ENCODE peak calls at places on chromosomes 1 and 21, in five cellular contexts. F is cardiac muscle cell, E is mammary epithelial cell, B is choroid plexus epithelial cell, V is mesothelial cell of epicardium. Y is an unnamed sample.

GRCh38 chr1:40879487-40880175 is 17.5 kb upstream of the CITED4 start:
- DNase-seq in F (no peak), E (no peak), B (no peak), V (no peak), Y (no peak)

GRCh38 chr1:206496131-206496793 is 11.1 kb upstream of the RASSF5 start:
- DNase-seq in F (no peak), E (no peak), B (no peak), V (no peak), Y (no peak)

GRCh38 chr21:39088831-39089380 is 94.3 kb downstream of the PSMG1 start:
- DNase-seq in F (no peak), E (peak), B (peak), V (no peak), Y (no peak)

GRCh38 chr1:17215545-17215890 is 10.6 kb downstream of the PADI1 start:
- DNase-seq in F (no peak), E (peak), B (no peak), V (no peak), Y (no peak)

GRCh38 chr1:27049607-27050006 is 37.0 kb upstream of the TENT5B start:
- DNase-seq in F (no peak), E (no peak), B (no peak), V (no peak), Y (no peak)

GRCh38 chr21:41610042-41610839 is 102.3 kb upstream of the TMPRSS2 start:
- DNase-seq in F (peak), E (peak), B (peak), V (peak), Y (no peak)

GRCh38 chr1:236400061-236400638 is 6.1 kb downstream of the EDARADD start:
- DNase-seq in F (peak), E (no peak), B (peak), V (no peak), Y (no peak)

GRCh38 chr21:45283019-45283610 is 4.6 kb downstream of the POFUT2 start:
- DNase-seq in F (no peak), E (no peak), B (no peak), V (no peak), Y (no peak)

GRCh38 chr21:37862536-37862935 is 53.7 kb downstream of the KCNJ6 start:
- DNase-seq in F (peak), E (peak), B (peak), V (no peak), Y (no peak)

GRCh38 chr1:206646504-206646903 is 11.2 kb downstream of the DYRK3 start:
- DNase-seq in F (no peak), E (no peak), B (no peak), V (no peak), Y (no peak)

GRCh38 chr1:89945852-89946476 is 48.9 kb upstream of the ZNF326 start:
- DNase-seq in F (no peak), E (peak), B (peak), V (no peak), Y (no peak)

GRCh38 chr1:31548899-31549806 is 27.2 kb upstream of the TINAGL1 start:
- DNase-seq in F (peak), E (peak), B (peak), V (peak), Y (peak)

GRCh38 chr1:161827786-161828185 is 61.7 kb downstream of the ATF6 start:
- DNase-seq in F (peak), E (peak), B (no peak), V (no peak), Y (no peak)

GRCh38 chr1:34328281-34328680 is 151.6 kb downstream of the C1orf94 start:
- DNase-seq in F (no peak), E (no peak), B (no peak), V (no peak), Y (no peak)

GRCh38 chr1:111743679-111744101 is 4.5 kb upstream of the INKA2 start:
- DNase-seq in F (no peak), E (no peak), B (peak), V (no peak), Y (no peak)

GRCh38 chr1:187691439-187691838 is 862.7 kb downstream of the PLA2G4A start:
- DNase-seq in F (no peak), E (peak), B (peak), V (no peak), Y (no peak)

GRCh38 chr1:160062134-160062533 is 7.8 kb downstream of the KCNJ10 start:
- DNase-seq in F (no peak), E (no peak), B (no peak), V (no peak), Y (no peak)

GRCh38 chr1:59383963-59384362 is 87.1 kb downstream of the FGGY start:
- DNase-seq in F (no peak), E (no peak), B (no peak), V (no peak), Y (no peak)

GRCh38 chr1:26279598-26280332 is at the start of gene SH3BGRL3:
- DNase-seq in F (peak), E (peak), B (peak), V (peak), Y (peak)

GRCh38 chr1:106289265-106289664 is 767.2 kb upstream of the PRMT6 start:
- DNase-seq in F (no peak), E (no peak), B (no peak), V (no peak), Y (no peak)

GRCh38 chr1:229092377-229093257 is 178.3 kb upstream of the RAB4A start:
- DNase-seq in F (no peak), E (no peak), B (no peak), V (no peak), Y (no peak)

GRCh38 chr1:239547987-239548386 is 161.6 kb downstream of the CHRM3 start:
- DNase-seq in F (no peak), E (no peak), B (no peak), V (no peak), Y (no peak)

GRCh38 chr1:209490013-209490412 is 93.5 kb upstream of the CAMK1G start:
- DNase-seq in F (peak), E (peak), B (peak), V (no peak), Y (no peak)

GRCh38 chr1:231850786-231851185 is 224.2 kb downstream of the DISC1 start:
- DNase-seq in F (peak), E (no peak), B (no peak), V (no peak), Y (no peak)

GRCh38 chr1:90717665-90718410 is 736 bp upstream of the BARHL2 start:
- DNase-seq in F (peak), E (no peak), B (peak), V (no peak), Y (no peak)

GRCh38 chr21:26909972-26910371 is 56.9 kb downstream of the ADAMTS5 start:
- DNase-seq in F (peak), E (no peak), B (peak), V (no peak), Y (no peak)

GRCh38 chr1:169102567-169102966 is 3.9 kb upstream of the ATP1B1 start:
- DNase-seq in F (peak), E (peak), B (peak), V (no peak), Y (no peak)

GRCh38 chr1:183685112-183685713 is 32.1 kb upstream of the APOBEC4 start:
- DNase-seq in F (peak), E (peak), B (peak), V (no peak), Y (no peak)

GRCh38 chr1:224697888-224698450 is 81.9 kb downstream of the CNIH3 start:
- DNase-seq in F (no peak), E (no peak), B (no peak), V (no peak), Y (no peak)

GRCh38 chr1:171738921-171739320 is 2.9 kb downstream of the VAMP4 start:
- DNase-seq in F (no peak), E (no peak), B (no peak), V (no peak), Y (no peak)

GRCh38 chr1:5287178-5288155 is 633.1 kb downstream of the AJAP1 start:
- DNase-seq in F (no peak), E (no peak), B (no peak), V (no peak), Y (no peak)

DNA sequence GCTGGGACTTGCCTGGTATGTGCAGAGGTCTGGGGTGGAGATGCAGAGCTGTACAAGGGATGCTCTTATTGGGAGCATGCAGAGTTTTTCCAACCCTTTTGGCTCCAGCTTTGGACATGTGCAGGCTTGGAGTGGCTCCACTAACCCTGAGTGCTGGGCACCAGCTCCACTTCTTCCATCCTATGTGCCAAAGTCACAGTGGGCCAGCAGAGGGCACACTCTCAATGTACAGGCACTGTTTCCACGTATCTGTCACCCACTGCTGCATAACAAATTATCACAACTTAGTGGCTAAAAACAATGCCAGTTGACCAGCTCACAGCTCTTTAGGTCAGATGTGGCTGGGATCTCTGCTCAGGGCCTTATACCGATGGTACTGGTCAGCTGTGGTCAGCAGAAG is 631.8 kb downstream of the AJAP1 start:
- DNase-seq in F (no peak), E (no peak), B (no peak), V (no peak), Y (no peak)
- TF ChIP-seq CTCF in F (no peak), E (no peak), B (no peak), V (no peak), Y (no peak)

GRCh38 chr1:165290143-165290542 is 66.4 kb downstream of the LMX1A start:
- DNase-seq in F (no peak), E (peak), B (peak), V (no peak), Y (no peak)
- TF ChIP-seq CTCF in F (peak), E (peak), B (no peak), V (no peak), Y (no peak)

GRCh38 chr1:177922209-177922608 is 47.6 kb downstream of the SEC16B start:
- DNase-seq in F (no peak), E (no peak), B (no peak), V (no peak), Y (no peak)
- TF ChIP-seq CTCF in F (no peak), E (no peak), B (no peak), V (peak), Y (no peak)

GRCh38 chr21:32415451-32415850 is 2.9 kb downstream of the EVA1C start:
- DNase-seq in F (no peak), E (no peak), B (no peak), V (no peak), Y (no peak)

GRCh38 chr21:32415999-32416398 is 3.5 kb downstream of the EVA1C start:
- DNase-seq in F (no peak), E (no peak), B (no peak), V (no peak), Y (no peak)

GRCh38 chr21:32412998-32413504 is 545 bp downstream of the EVA1C start:
- DNase-seq in F (no peak), E (no peak), B (no peak), V (no peak), Y (no peak)

GRCh38 chr21:32413697-32414578 is 1.4 kb downstream of the EVA1C start:
- DNase-seq in F (no peak), E (peak), B (peak), V (no peak), Y (no peak)

GRCh38 chr21:32414579-32415358 is 2.3 kb downstream of the EVA1C start:
- DNase-seq in F (no peak), E (peak), B (peak), V (no peak), Y (no peak)
- TF ChIP-seq CTCF in F (peak), E (peak), B (peak), V (no peak), Y (no peak)

GRCh38 chr1:244970236-244970652 is 105.9 kb upstream of the HNRNPU start:
- DNase-seq in F (peak), E (peak), B (no peak), V (no peak), Y (no peak)

GRCh38 chr1:244970661-244971523 is 106.5 kb upstream of the HNRNPU start:
- DNase-seq in F (peak), E (peak), B (peak), V (peak), Y (peak)

GRCh38 chr1:244971524-244972216 is 107.3 kb upstream of the HNRNPU start:
- DNase-seq in F (no peak), E (no peak), B (no peak), V (no peak), Y (no peak)

GRCh38 chr1:244968431-244968830 is 104.1 kb upstream of the HNRNPU start:
- DNase-seq in F (no peak), E (no peak), B (no peak), V (no peak), Y (no peak)

GRCh38 chr1:244969355-244970235 is 105.3 kb upstream of the HNRNPU start:
- DNase-seq in F (peak), E (peak), B (peak), V (peak), Y (peak)
- TF ChIP-seq CTCF in F (no peak), E (no peak), B (no peak), V (no peak), Y (no peak)